ENCODE peak calls at places on chromosomes 7 and 10, in seven cellular contexts. C is gastrocnemius medialis, W is sigmoid colon, K is NB4, G is endothelial cell of umbilical vein, I is HCT116, H is adrenal gland. B is an unnamed sample.
A peak's percentile ranks its signal among the peaks of the same experiment; 100 is the strongest.

GRCh38 chr10:112758961-112759360 is 191.1 kb upstream of the TCF7L2 start:
- DNase-seq in G (no peak), K (no peak), C (no peak), H (no peak), I (no peak), W (no peak), B (no peak)

GRCh38 chr7:143983960-143984359 is 16.2 kb upstream of the OR6B1 start:
- DNase-seq in H (no peak), C (no peak), K (no peak), W (no peak), G (no peak), I (no peak), B (no peak)

GRCh38 chr10:91409869-91410637 is at the start of gene HECTD2:
- DNase-seq in W (peak; percentile 88), G (peak; percentile 72), C (peak; percentile 71), K (peak; percentile 88), H (peak; percentile 79), I (peak; percentile 19), B (peak; percentile 49)

GRCh38 chr10:75655791-75656451 is 224.5 kb downstream of the LRMDA start:
- DNase-seq in G (peak; percentile 36), I (no peak), C (peak; percentile 20), K (no peak), H (peak; percentile 66), W (no peak), B (no peak)

GRCh38 chr7:30313348-30313747 is 29.0 kb downstream of the ZNRF2 start:
- DNase-seq in H (no peak), K (no peak), G (no peak), I (no peak), C (no peak), W (no peak), B (no peak)

GRCh38 chr10:23525406-23525805 is 86.5 kb downstream of the OTUD1 start:
- DNase-seq in I (no peak), W (no peak), C (peak; percentile 19), H (peak; percentile 48), K (peak; percentile 15), G (no peak), B (no peak)

GRCh38 chr10:72561745-72562166 is 64.1 kb downstream of the MICU1 start:
- DNase-seq in W (no peak), I (no peak), C (no peak), K (no peak), H (no peak), G (no peak), B (no peak)

GRCh38 chr10:24706479-24707118 is 17.1 kb downstream of the ARHGAP21 start:
- DNase-seq in C (no peak), G (peak; percentile 76), H (no peak), K (peak; percentile 87), W (no peak), I (no peak), B (no peak)

GRCh38 chr7:101162551-101163280 is 2.7 kb downstream of the VGF start:
- DNase-seq in W (no peak), G (no peak), H (no peak), K (peak; percentile 88), I (no peak), C (no peak), B (no peak)

GRCh38 chr10:6704891-6705290 is 124.8 kb upstream of the PRKCQ start:
- DNase-seq in K (no peak), I (no peak), G (no peak), W (no peak), C (no peak), H (no peak), B (no peak)
- TF ChIP-seq POLR2A in K (no peak), I (no peak), G (no peak), W (no peak), C (no peak), H (no peak), B (no peak)

GRCh38 chr10:86349940-86350630 is 16.5 kb downstream of the GRID1 start:
- DNase-seq in G (no peak), I (no peak), W (no peak), C (no peak), H (no peak), K (no peak), B (no peak)

GRCh38 chr10:86347856-86348255 is 18.7 kb downstream of the GRID1 start:
- DNase-seq in W (peak; percentile 42), I (no peak), G (no peak), C (no peak), H (no peak), K (no peak), B (no peak)

GRCh38 chr10:86349474-86349873 is 17.1 kb downstream of the GRID1 start:
- DNase-seq in H (no peak), G (peak; percentile 21), K (peak; percentile 79), C (no peak), I (peak; percentile 28), W (no peak), B (no peak)

GRCh38 chr10:86346794-86347665 is 19.6 kb downstream of the GRID1 start:
- DNase-seq in I (no peak), W (peak; percentile 41), K (no peak), C (no peak), G (no peak), H (no peak), B (no peak)

DNA sequence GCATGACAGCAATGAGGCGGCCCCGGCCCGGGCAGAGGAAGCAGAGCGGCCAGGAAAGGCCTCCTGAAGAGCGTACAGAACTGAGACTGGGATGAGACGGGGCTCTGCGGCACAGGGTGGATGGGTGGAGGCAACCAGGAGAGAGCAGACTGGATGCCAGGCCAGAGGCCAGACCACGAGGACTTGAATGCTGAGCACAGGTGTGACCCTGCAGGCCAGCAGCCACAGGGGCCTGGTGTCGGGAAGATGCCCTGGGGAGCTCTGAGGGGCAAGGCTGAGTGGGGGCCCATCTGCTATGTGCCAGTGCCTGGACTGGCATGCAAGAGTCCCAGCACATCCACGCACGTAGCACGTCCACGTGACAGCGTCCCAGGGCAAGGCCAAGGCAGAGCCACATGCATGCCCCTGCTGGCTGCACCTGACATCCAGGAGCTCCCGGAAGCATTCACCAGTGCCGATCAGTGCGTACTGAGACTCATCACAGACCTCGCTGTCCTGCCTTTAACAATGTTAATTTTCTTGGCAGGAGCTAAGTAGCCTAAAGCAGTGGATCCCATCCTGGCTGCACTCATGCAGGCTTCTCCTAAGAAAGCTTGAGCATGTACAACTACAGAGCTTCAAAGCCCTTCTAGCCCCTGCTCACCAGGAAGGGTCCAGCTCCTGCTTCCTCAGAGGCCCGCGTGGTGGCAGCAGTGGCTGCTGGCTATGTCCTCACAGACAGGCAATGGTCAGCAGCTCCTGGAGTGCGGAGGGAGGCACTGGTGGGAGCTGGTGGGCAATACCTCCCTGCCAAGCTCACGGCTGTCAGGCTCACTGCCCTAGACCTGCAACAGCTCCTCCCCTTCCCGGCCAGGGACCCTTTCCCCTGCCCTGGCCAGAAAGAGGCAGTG is 18.0 kb downstream of the GRID1 start:
- DNase-seq in C (no peak), W (peak; percentile 46), I (no peak), K (no peak), G (no peak), H (no peak), B (no peak)
- TF ChIP-seq CTCF in C (no peak), W (no peak), I (no peak), K (no peak), G (peak; percentile 19), H (no peak), B (no peak)

GRCh38 chr10:124008187-124008970 is 85.0 kb downstream of the CHST15 start:
- DNase-seq in H (no peak), W (peak; percentile 77), G (no peak), I (no peak), K (no peak), C (peak; percentile 8), B (no peak)
- H3K4me3 ChIP-seq in H (no peak overlapping the region), W (no peak overlapping the region), G (no peak overlapping the region), I (no peak overlapping the region), K (no peak overlapping the region), C (no peak overlapping the region), B (no peak overlapping the region)

DNA sequence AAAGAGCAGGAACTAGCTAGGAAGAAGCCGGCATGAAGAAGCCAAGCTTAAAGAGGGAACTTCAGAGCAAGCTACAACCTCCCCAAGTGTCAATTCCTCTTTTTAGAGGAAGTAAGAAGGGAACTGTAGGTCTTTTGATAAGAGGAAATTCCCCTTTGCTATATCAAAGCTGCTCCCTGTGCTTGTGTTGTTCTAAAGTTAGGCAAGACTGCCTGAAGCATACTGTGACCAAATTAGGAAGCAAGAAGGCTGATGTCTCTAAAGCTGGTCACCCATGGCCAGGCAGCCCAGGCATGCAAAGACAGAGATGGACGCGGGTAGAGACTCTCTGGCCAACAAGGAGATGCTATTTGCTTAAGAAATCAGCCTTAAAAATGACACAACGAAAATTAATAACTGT is 87.9 kb downstream of the RNF216 start:
- DNase-seq in H (no peak), I (no peak), C (peak; percentile 35), K (peak; percentile 93), G (peak; percentile 50), W (peak; percentile 82), B (no peak)
- TF ChIP-seq POLR2A in H (no peak), I (no peak), C (no peak), K (no peak), G (no peak), W (peak; percentile 20), B (no peak)

GRCh38 chr7:99949645-99950228 is 20.3 kb upstream of the GJC3 start:
- DNase-seq in H (no peak), W (no peak), G (peak; percentile 56), C (no peak), I (no peak), K (peak; percentile 22), B (no peak)
- TF ChIP-seq CTCF in H (peak; percentile 46), W (peak; percentile 35), G (peak; percentile 34), C (no peak), I (peak; percentile 29), K (peak; percentile 24), B (no peak)

GRCh38 chr10:116744163-116744788 is 1.9 kb upstream of the HSPA12A start:
- DNase-seq in H (no peak), C (no peak), G (no peak), I (no peak), K (peak; percentile 16), W (peak; percentile 56), B (no peak)

GRCh38 chr10:116741391-116742351 is 695 bp downstream of the HSPA12A start:
- DNase-seq in W (peak; percentile 70), I (no peak), H (peak; percentile 54), C (no peak), K (no peak), G (no peak), B (no peak)

GRCh38 chr10:116744849-116745248 is 2.5 kb upstream of the HSPA12A start:
- DNase-seq in G (no peak), H (no peak), C (no peak), K (no peak), W (no peak), I (no peak), B (no peak)

GRCh38 chr10:116742367-116743265 is at the start of gene HSPA12A:
- DNase-seq in W (peak; percentile 86), I (peak; percentile 50), G (peak; percentile 62), H (peak; percentile 81), K (peak; percentile 47), C (peak; percentile 78), B (peak; percentile 93)

GRCh38 chr10:116743266-116744064 is 1.1 kb upstream of the HSPA12A start:
- DNase-seq in W (peak; percentile 43), C (no peak), I (no peak), K (no peak), H (no peak), G (no peak), B (no peak)
- H3K4me3 ChIP-seq in W (peak overlapping the region; percentile 98), C (peak overlapping the region; percentile 67), I (peak overlapping the region; percentile 78), K (no peak overlapping the region), H (peak overlapping the region; percentile 49), G (no peak overlapping the region), B (no peak overlapping the region)